ENCODE peak calls at places on chromosomes 16 and 17, in ten cellular contexts. Q, V, X, R, O, A, M, N, G and E are unnamed samples.

GRCh38 chr16:49019081-49019633 is 262.5 kb downstream of the CBLN1 start:
- DNase-seq in Q (no peak), V (no peak), X (no peak), R (no peak), O (no peak), A (no peak), M (no peak), N (peak), G (no peak), E (no peak)

GRCh38 chr16:55552621-55553020 is 13.9 kb upstream of the CAPNS2 start:
- DNase-seq in Q (peak), V (peak), X (no peak), R (no peak), O (no peak), A (no peak), M (no peak), N (no peak), G (peak), E (no peak)

GRCh38 chr17:43846221-43846712 is 709 bp upstream of the CD300LG start:
- DNase-seq in Q (peak), V (no peak), X (peak), R (peak), O (peak), A (peak), M (peak), N (peak), G (peak), E (peak)

GRCh38 chr16:57203451-57203850 is 17.3 kb downstream of the RSPRY1 start:
- DNase-seq in Q (no peak), V (no peak), X (no peak), R (no peak), O (no peak), A (no peak), M (no peak), N (no peak), G (peak), E (no peak)

GRCh38 chr16:19776147-19776546 is 58.1 kb downstream of the IQCK start:
- DNase-seq in Q (no peak), V (no peak), X (no peak), R (no peak), O (no peak), A (no peak), M (no peak), N (no peak), G (no peak), E (no peak)

GRCh38 chr16:14062261-14062660 is 8.9 kb upstream of the MRTFB start:
- DNase-seq in Q (no peak), V (no peak), X (no peak), R (no peak), O (no peak), A (no peak), M (no peak), N (no peak), G (no peak), E (no peak)

GRCh38 chr16:85461814-85462404 is 151.2 kb upstream of the GSE1 start:
- DNase-seq in Q (peak), V (no peak), X (no peak), R (no peak), O (no peak), A (no peak), M (peak), N (no peak), G (peak), E (no peak)

GRCh38 chr17:80474933-80475915 is 1.2 kb downstream of the NPTX1 start:
- DNase-seq in Q (no peak), V (no peak), X (no peak), R (no peak), O (no peak), A (no peak), M (no peak), N (no peak), G (peak), E (no peak)

GRCh38 chr16:83205896-83206295 is 579.1 kb downstream of the CDH13 start:
- DNase-seq in Q (no peak), V (no peak), X (no peak), R (no peak), O (no peak), A (no peak), M (no peak), N (no peak), G (peak), E (no peak)

GRCh38 chr17:75078097-75079022 is 9.4 kb upstream of the SLC16A5 start:
- DNase-seq in Q (peak), V (no peak), X (no peak), R (no peak), O (no peak), A (no peak), M (no peak), N (peak), G (peak), E (no peak)

GRCh38 chr16:67943256-67943618 is 683 bp downstream of the LCAT start:
- DNase-seq in Q (no peak), V (no peak), X (no peak), R (no peak), O (no peak), A (no peak), M (no peak), N (no peak), G (no peak), E (no peak)

GRCh38 chr17:45579529-45580495 is 89.3 kb upstream of the PLEKHM1 start:
- DNase-seq in Q (peak), V (no peak), X (peak), R (no peak), O (no peak), A (no peak), M (no peak), N (no peak), G (no peak), E (no peak)

GRCh38 chr16:29663829-29664132 is 734 bp downstream of the SPN start:
- DNase-seq in Q (no peak), V (no peak), X (no peak), R (no peak), O (no peak), A (no peak), M (no peak), N (no peak), G (no peak), E (no peak)

GRCh38 chr17:11980813-11981212 is 16.5 kb downstream of the ZNF18 start:
- DNase-seq in Q (no peak), V (no peak), X (no peak), R (no peak), O (no peak), A (no peak), M (no peak), N (no peak), G (peak), E (no peak)

GRCh38 chr16:1884155-1884760 is 12.3 kb upstream of the MEIOB start:
- DNase-seq in Q (no peak), V (no peak), X (no peak), R (no peak), O (no peak), A (no peak), M (no peak), N (no peak), G (peak), E (no peak)

GRCh38 chr16:1056196-1056595 is 16.4 kb upstream of the SSTR5 start:
- DNase-seq in Q (no peak), V (no peak), X (no peak), R (no peak), O (no peak), A (no peak), M (no peak), N (no peak), G (no peak), E (no peak)

GRCh38 chr17:68695659-68696058 is 94.5 kb upstream of the FAM20A start:
- DNase-seq in Q (no peak), V (no peak), X (no peak), R (no peak), O (no peak), A (no peak), M (no peak), N (no peak), G (no peak), E (no peak)

GRCh38 chr16:57042157-57043111 is 49.9 kb upstream of the CPNE2 start:
- DNase-seq in Q (no peak), V (peak), X (no peak), R (no peak), O (peak), A (no peak), M (no peak), N (no peak), G (no peak), E (no peak)

GRCh38 chr17:71632328-71632727 is 488.5 kb upstream of the SOX9 start:
- DNase-seq in Q (no peak), V (peak), X (no peak), R (no peak), O (no peak), A (no peak), M (no peak), N (peak), G (peak), E (no peak)

GRCh38 chr17:66944365-66945203 is 19.9 kb upstream of the CACNG4 start:
- DNase-seq in Q (peak), V (no peak), X (no peak), R (no peak), O (no peak), A (no peak), M (no peak), N (no peak), G (peak), E (no peak)

GRCh38 chr16:48452991-48453760 is 68.0 kb upstream of the SIAH1 start:
- DNase-seq in Q (no peak), V (no peak), X (no peak), R (no peak), O (no peak), A (peak), M (no peak), N (no peak), G (no peak), E (no peak)

GRCh38 chr16:11602321-11602720 is 15.6 kb upstream of the LITAF start:
- DNase-seq in Q (no peak), V (no peak), X (peak), R (no peak), O (no peak), A (no peak), M (no peak), N (no peak), G (no peak), E (no peak)

GRCh38 chr17:48022906-48023305 is 14.7 kb downstream of the COPZ2 start:
- DNase-seq in Q (no peak), V (no peak), X (no peak), R (no peak), O (no peak), A (no peak), M (no peak), N (no peak), G (peak), E (no peak)

GRCh38 chr17:38353084-38353604 is 1.5 kb downstream of the SOCS7 start:
- DNase-seq in Q (no peak), V (no peak), X (no peak), R (no peak), O (no peak), A (no peak), M (no peak), N (no peak), G (no peak), E (no peak)

GRCh38 chr17:46979023-46979870 is at the start of gene RPRML:
- DNase-seq in Q (peak), V (no peak), X (peak), R (no peak), O (no peak), A (peak), M (no peak), N (peak), G (peak), E (no peak)

GRCh38 chr17:55067697-55068439 is 99.3 kb downstream of the STXBP4 start:
- DNase-seq in Q (no peak), V (no peak), X (no peak), R (no peak), O (no peak), A (no peak), M (no peak), N (no peak), G (peak), E (no peak)